ENCODE peak calls at places on chromosomes 1 and 21, in six cellular contexts. One of them, this sample, is unnamed.

GRCh38 chr21:30719401-30719800 is 824 bp upstream of the KRTAP21-3 start:
- DNase-seq in GM23338: no peak
- DNase-seq in H1: no peak
- DNase-seq in GM12878: no peak
- DNase-seq in K562: no peak
- DNase-seq in HepG2: no peak
- DNase-seq in this sample: no peak

GRCh38 chr1:185375583-185375982 is 58.5 kb upstream of the IVNS1ABP start:
- DNase-seq in GM23338: no peak
- DNase-seq in H1: no peak
- DNase-seq in GM12878: no peak
- DNase-seq in K562: peak
- DNase-seq in HepG2: no peak
- DNase-seq in this sample: no peak

GRCh38 chr1:220880726-220881506 is 1.7 kb downstream of the HLX start:
- DNase-seq in GM23338: peak
- DNase-seq in H1: no peak
- DNase-seq in GM12878: no peak
- DNase-seq in K562: no peak
- DNase-seq in HepG2: no peak
- DNase-seq in this sample: no peak

GRCh38 chr1:2014726-2015382 is 4.3 kb upstream of the GABRD start:
- DNase-seq in GM23338: no peak
- DNase-seq in H1: no peak
- DNase-seq in GM12878: no peak
- DNase-seq in K562: no peak
- DNase-seq in HepG2: no peak
- DNase-seq in this sample: no peak

GRCh38 chr21:16891821-16892220 is 621.0 kb upstream of the CXADR start:
- DNase-seq in GM23338: no peak
- DNase-seq in H1: no peak
- DNase-seq in GM12878: no peak
- DNase-seq in K562: no peak
- DNase-seq in HepG2: no peak
- DNase-seq in this sample: no peak

GRCh38 chr1:23624440-23624839 is 65.1 kb upstream of the ID3 start:
- DNase-seq in GM23338: no peak
- DNase-seq in H1: no peak
- DNase-seq in GM12878: no peak
- DNase-seq in K562: no peak
- DNase-seq in HepG2: no peak
- DNase-seq in this sample: no peak

GRCh38 chr1:226002667-226003501 is 3.7 kb upstream of the SDE2 start:
- DNase-seq in GM23338: peak
- DNase-seq in H1: peak
- DNase-seq in GM12878: no peak
- DNase-seq in K562: peak
- DNase-seq in HepG2: no peak
- DNase-seq in this sample: peak

GRCh38 chr21:35019631-35020032 is 29.5 kb downstream of the RUNX1 start:
- DNase-seq in GM23338: no peak
- DNase-seq in H1: no peak
- DNase-seq in GM12878: no peak
- DNase-seq in K562: no peak
- DNase-seq in HepG2: peak
- DNase-seq in this sample: no peak

GRCh38 chr1:223403184-223403815 is 10.1 kb downstream of the CCDC185 start:
- DNase-seq in GM23338: no peak
- DNase-seq in H1: no peak
- DNase-seq in GM12878: no peak
- DNase-seq in K562: peak
- DNase-seq in HepG2: no peak
- DNase-seq in this sample: no peak

GRCh38 chr1:3409737-3410434 is 44.6 kb upstream of the ARHGEF16 start:
- DNase-seq in GM23338: peak
- DNase-seq in H1: no peak
- DNase-seq in GM12878: no peak
- DNase-seq in K562: no peak
- DNase-seq in HepG2: peak
- DNase-seq in this sample: peak

GRCh38 chr1:208129057-208129456 is 115.1 kb downstream of the PLXNA2 start:
- DNase-seq in GM23338: no peak
- DNase-seq in H1: no peak
- DNase-seq in GM12878: no peak
- DNase-seq in K562: no peak
- DNase-seq in HepG2: no peak
- DNase-seq in this sample: no peak

GRCh38 chr1:53155534-53155933 is 13.1 kb upstream of the SLC1A7 start:
- DNase-seq in GM23338: no peak
- DNase-seq in H1: no peak
- DNase-seq in GM12878: no peak
- DNase-seq in K562: no peak
- DNase-seq in HepG2: no peak
- DNase-seq in this sample: no peak

GRCh38 chr1:167631987-167632680 is 2.1 kb downstream of the RCSD1 start:
- DNase-seq in GM23338: no peak
- DNase-seq in H1: no peak
- DNase-seq in GM12878: no peak
- DNase-seq in K562: peak
- DNase-seq in HepG2: no peak
- DNase-seq in this sample: no peak

GRCh38 chr1:228850141-228851100 is 115.1 kb downstream of the RHOU start:
- DNase-seq in GM23338: no peak
- DNase-seq in H1: no peak
- DNase-seq in GM12878: no peak
- DNase-seq in K562: no peak
- DNase-seq in HepG2: no peak
- DNase-seq in this sample: no peak

GRCh38 chr1:150152772-150153461 is 3.2 kb downstream of the PLEKHO1 start:
- DNase-seq in GM23338: no peak
- DNase-seq in H1: no peak
- DNase-seq in GM12878: no peak
- DNase-seq in K562: no peak
- DNase-seq in HepG2: peak
- DNase-seq in this sample: no peak

GRCh38 chr21:16072692-16073091 is 342.9 kb downstream of the USP25 start:
- DNase-seq in GM23338: no peak
- DNase-seq in H1: no peak
- DNase-seq in GM12878: no peak
- DNase-seq in K562: no peak
- DNase-seq in HepG2: no peak
- DNase-seq in this sample: no peak

GRCh38 chr1:51421961-51422360 is 91.6 kb upstream of the TTC39A start:
- DNase-seq in GM23338: peak
- DNase-seq in H1: no peak
- DNase-seq in GM12878: no peak
- DNase-seq in K562: peak
- DNase-seq in HepG2: peak
- DNase-seq in this sample: no peak

GRCh38 chr1:45929257-45929687 is 125.9 kb downstream of the MAST2 start:
- DNase-seq in GM23338: peak
- DNase-seq in H1: peak
- DNase-seq in GM12878: no peak
- DNase-seq in K562: peak
- DNase-seq in HepG2: peak
- DNase-seq in this sample: peak

DNA sequence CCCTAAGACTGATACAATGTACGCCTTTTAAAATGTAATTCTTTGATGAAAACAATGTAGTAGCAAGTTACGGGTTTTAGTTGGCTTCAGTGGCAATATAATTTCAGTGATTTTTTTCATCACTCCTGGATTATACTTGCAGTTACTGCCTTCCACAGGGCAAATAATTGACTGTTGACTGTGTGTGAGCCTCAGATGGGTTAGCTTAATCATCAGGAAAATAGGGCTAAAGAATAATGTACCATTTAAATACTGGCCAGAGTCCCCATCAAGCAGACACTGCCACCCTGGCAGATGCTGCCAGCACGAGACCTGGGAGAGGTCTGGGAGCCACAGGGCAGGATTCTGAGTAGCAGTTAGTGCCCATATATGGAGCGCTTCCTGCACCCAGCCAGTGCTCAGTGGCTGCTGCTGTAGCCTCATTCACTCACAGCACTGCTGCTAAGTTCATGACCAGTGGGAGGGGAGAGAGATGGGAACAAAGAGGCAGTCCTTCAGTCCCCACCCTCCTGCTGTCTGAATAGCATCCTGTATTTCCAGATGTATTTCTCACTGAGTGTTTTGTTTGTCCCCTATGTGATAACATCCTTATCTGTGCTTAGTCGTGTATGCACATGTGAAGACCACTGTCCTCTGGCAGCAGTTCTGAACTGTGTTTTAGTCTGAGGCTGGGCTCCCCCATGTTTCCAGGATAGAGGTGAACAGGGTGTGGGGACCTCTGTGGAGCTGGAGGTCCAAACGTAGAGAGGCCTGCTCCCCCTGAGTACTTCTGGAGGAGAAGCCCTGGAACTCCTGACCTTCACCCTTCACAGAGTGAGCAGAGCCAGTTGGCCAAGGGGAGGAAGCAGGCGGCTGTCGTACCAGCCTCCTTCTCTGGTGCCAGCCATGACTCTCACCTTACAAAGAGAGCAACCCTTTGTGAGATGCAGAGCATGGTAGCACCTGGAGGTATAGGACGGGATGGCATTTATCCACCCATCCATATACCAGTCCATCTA is 80.4 kb downstream of the ADARB1 start:
- DNase-seq in GM23338: peak
- DNase-seq in H1: peak
- DNase-seq in GM12878: no peak
- DNase-seq in K562: peak
- DNase-seq in HepG2: no peak
- DNase-seq in this sample: no peak
- TF ChIP-seq CREB1 in GM23338: no peak
- TF ChIP-seq CREB1 in H1: no peak
- TF ChIP-seq CREB1 in GM12878: no peak
- TF ChIP-seq CREB1 in K562: no peak
- TF ChIP-seq CREB1 in HepG2: no peak
- TF ChIP-seq CREB1 in this sample: no peak

GRCh38 chr1:26434161-26434752 is 2.1 kb downstream of the DHDDS start:
- DNase-seq in GM23338: no peak
- DNase-seq in H1: no peak
- DNase-seq in GM12878: no peak
- DNase-seq in K562: no peak
- DNase-seq in HepG2: no peak
- DNase-seq in this sample: no peak
- TF ChIP-seq CREB1 in GM23338: no peak
- TF ChIP-seq CREB1 in H1: no peak
- TF ChIP-seq CREB1 in GM12878: no peak
- TF ChIP-seq CREB1 in K562: no peak
- TF ChIP-seq CREB1 in HepG2: no peak
- TF ChIP-seq CREB1 in this sample: no peak

GRCh38 chr21:42012763-42013329 is 2.7 kb upstream of the ZBTB21 start:
- DNase-seq in GM23338: no peak
- DNase-seq in H1: no peak
- DNase-seq in GM12878: no peak
- DNase-seq in K562: no peak
- DNase-seq in HepG2: no peak
- DNase-seq in this sample: no peak
- TF ChIP-seq CREB1 in GM23338: no peak
- TF ChIP-seq CREB1 in H1: no peak
- TF ChIP-seq CREB1 in GM12878: no peak
- TF ChIP-seq CREB1 in K562: no peak
- TF ChIP-seq CREB1 in HepG2: no peak
- TF ChIP-seq CREB1 in this sample: no peak

DNA sequence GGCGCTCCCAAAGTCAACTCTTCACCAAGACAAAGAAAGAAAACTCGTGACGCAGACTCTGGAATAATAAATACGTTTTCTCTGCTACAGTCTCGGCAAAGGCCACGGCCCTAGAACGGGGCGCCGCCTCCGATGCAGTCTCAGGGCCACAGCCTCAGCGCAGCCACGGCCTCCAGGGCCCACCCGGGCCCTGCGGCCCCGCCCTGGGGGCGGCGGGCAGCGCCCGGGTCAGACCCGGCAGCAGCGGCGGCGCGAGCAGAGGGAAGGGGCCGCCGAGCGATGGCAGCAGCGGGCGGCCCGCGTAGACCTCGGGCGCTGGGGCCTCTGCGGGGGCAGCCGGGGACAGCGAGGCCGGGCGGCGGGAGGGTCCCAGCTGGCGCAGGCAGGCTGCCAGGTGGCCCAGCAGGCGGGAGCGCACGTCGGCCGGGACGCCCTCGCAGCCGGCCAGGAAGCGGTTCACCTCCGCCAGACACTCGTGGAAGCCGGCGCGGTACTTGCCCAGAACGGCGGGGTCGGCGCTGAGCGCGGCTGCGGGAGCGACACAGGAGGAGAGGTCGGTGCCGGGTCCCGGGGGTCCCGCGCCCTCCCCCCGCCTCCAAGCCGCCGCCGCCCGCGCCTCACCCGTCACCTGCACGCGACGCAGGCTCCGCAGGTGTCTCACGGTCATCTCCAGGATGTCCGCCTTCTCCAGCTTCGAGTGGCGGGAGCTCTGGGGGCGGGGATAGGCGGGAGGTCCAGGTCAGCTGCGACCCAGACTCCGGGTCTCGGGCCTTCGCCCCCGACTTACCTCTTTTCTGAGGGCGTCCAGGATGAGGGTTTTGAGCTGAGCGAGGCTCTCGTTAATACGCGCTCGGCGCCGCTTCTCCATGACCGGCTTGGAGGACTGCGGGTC is 746 bp downstream of the HES4 start:
- DNase-seq in GM23338: peak
- DNase-seq in H1: no peak
- DNase-seq in GM12878: no peak
- DNase-seq in K562: peak
- DNase-seq in HepG2: no peak
- DNase-seq in this sample: no peak
- TF ChIP-seq CREB1 in GM23338: peak
- TF ChIP-seq CREB1 in H1: peak
- TF ChIP-seq CREB1 in GM12878: no peak
- TF ChIP-seq CREB1 in K562: peak
- TF ChIP-seq CREB1 in HepG2: no peak
- TF ChIP-seq CREB1 in this sample: no peak

This sample was measured in WTC11.